ENCODE peak calls at places on chromosomes 3 and 15, in four cellular contexts. B is fibroblast of the conjunctiva, D is head of caudate nucleus, F is brain microvascular endothelial cell. G is an unnamed sample.
A peak's percentile ranks its signal among the peaks of the same experiment; 100 is the strongest.

GRCh38 chr3:67290424-67290823 is 292.3 kb downstream of the KBTBD8 start:
- DNase-seq in B (no peak), D (no peak), F (no peak), G (no peak)

GRCh38 chr15:41006479-41006878 is 53.2 kb downstream of the CHAC1 start:
- DNase-seq in B (no peak), D (no peak), F (no peak), G (no peak)

GRCh38 chr3:20173844-20174410 is 12.1 kb downstream of the SGO1 start:
- DNase-seq in B (no peak), D (no peak), F (no peak), G (no peak)

GRCh38 chr3:57910988-57911387 is 97.2 kb upstream of the FLNB start:
- DNase-seq in B (no peak), D (no peak), F (peak; percentile 24), G (no peak)

GRCh38 chr3:81799403-81799802 is 38.0 kb upstream of the GBE1 start:
- DNase-seq in B (no peak), D (no peak), F (peak; percentile 9), G (no peak)

GRCh38 chr15:93210995-93211394 is 122.0 kb upstream of the RGMA start:
- DNase-seq in B (no peak), D (no peak), F (no peak), G (no peak)

GRCh38 chr3:138944842-138945645 is 1.9 kb downstream of the FOXL2 start:
- DNase-seq in B (no peak), D (no peak), F (no peak), G (no peak)

GRCh38 chr3:23819599-23820360 is 14.0 kb downstream of the UBE2E1 start:
- DNase-seq in B (no peak), D (peak; percentile 47), F (no peak), G (no peak)

GRCh38 chr3:158097141-158097540 is 9.1 kb downstream of the SHOX2 start:
- DNase-seq in B (no peak), D (no peak), F (no peak), G (no peak)

GRCh38 chr15:75733761-75734651 is 21.4 kb upstream of the CSPG4 start:
- DNase-seq in B (no peak), D (no peak), F (no peak), G (no peak)

GRCh38 chr3:134320749-134321148 is 53.5 kb downstream of the AMOTL2 start:
- DNase-seq in B (no peak), D (no peak), F (no peak), G (no peak)

GRCh38 chr15:98085003-98085639 is 124.6 kb downstream of the ARRDC4 start:
- DNase-seq in B (peak; percentile 65), D (peak; percentile 29), F (peak; percentile 48), G (peak; percentile 32)

GRCh38 chr3:48456466-48456865 is 9.9 kb downstream of the ATRIP start:
- DNase-seq in B (no peak), D (no peak), F (no peak), G (no peak)

GRCh38 chr3:20060924-20061323 is 20.7 kb downstream of the KAT2B start:
- DNase-seq in B (no peak), D (no peak), F (no peak), G (no peak)

GRCh38 chr3:11641683-11642407 is 1.9 kb downstream of the VGLL4 start:
- DNase-seq in B (peak; percentile 81), D (no peak), F (no peak), G (no peak)

GRCh38 chr3:52880474-52880873 is 16.9 kb downstream of the STIMATE start:
- DNase-seq in B (no peak), D (no peak), F (no peak), G (no peak)

GRCh38 chr15:100049483-100049882 is 292.3 kb downstream of the ADAMTS17 start:
- DNase-seq in B (no peak), D (no peak), F (no peak), G (no peak)

GRCh38 chr3:100972867-100973266 is 20.4 kb downstream of the ABI3BP start:
- DNase-seq in B (no peak), D (no peak), F (no peak), G (no peak)

GRCh38 chr3:15974647-15975046 is 176.9 kb upstream of the ANKRD28 start:
- DNase-seq in B (no peak), D (no peak), F (no peak), G (no peak)

GRCh38 chr15:48459571-48460461 is 128.6 kb downstream of the DUT start:
- DNase-seq in B (peak; percentile 77), D (no peak), F (peak; percentile 76), G (no peak)

GRCh38 chr3:8520816-8521415 is 19.3 kb downstream of the LMCD1 start:
- DNase-seq in B (no peak), D (no peak), F (no peak), G (no peak)

GRCh38 chr15:27459836-27460235 is 488.9 kb downstream of the GABRG3 start:
- DNase-seq in B (no peak), D (no peak), F (no peak), G (no peak)

GRCh38 chr15:95608371-95608770 is 722.1 kb upstream of the NR2F2 start:
- DNase-seq in B (no peak), D (no peak), F (no peak), G (no peak)